ENCODE peak calls at places on chromosomes 1 and 21, in four cellular contexts. Y is NCI-H1092 treated with DMSO at 0.1 percent for 48 hours, I is WERI-Rb-1, D is mammary epithelial cell. K is an unnamed sample.

GRCh38 chr1:48200166-48200900 is 22.2 kb upstream of the SLC5A9 start:
- DNase-seq in D (peak; percentile 55), Y (no peak), I (no peak), K (no peak)

GRCh38 chr1:4144349-4144971 is 244.4 kb upstream of the C1orf174 start:
- DNase-seq in Y (no peak), D (no peak), I (no peak), K (no peak)

GRCh38 chr1:20185834-20186782 is at the start of the genes PLA2G2C and UBXN10:
- DNase-seq in I (peak; percentile 64), D (no peak), Y (peak; percentile 43), K (peak; percentile 52)

GRCh38 chr1:6329851-6330250 is 63.7 kb downstream of the ACOT7 start:
- DNase-seq in D (no peak), Y (peak; percentile 59), I (no peak), K (no peak)

GRCh38 chr1:171329251-171329650 is 15.3 kb downstream of the FMO4 start:
- DNase-seq in I (no peak), D (no peak), Y (no peak), K (no peak)

GRCh38 chr1:47794530-47794929 is 202.7 kb downstream of the TRABD2B start:
- DNase-seq in I (no peak), D (no peak), Y (no peak), K (no peak)

GRCh38 chr1:201310986-201311355 is 27.7 kb downstream of the PKP1 start:
- DNase-seq in D (peak; percentile 99), Y (peak; percentile 95), I (no peak), K (no peak)

GRCh38 chr1:221655766-221656305 is 86.1 kb downstream of the DUSP10 start:
- DNase-seq in Y (no peak), D (no peak), I (no peak), K (no peak)

GRCh38 chr1:233627823-233628222 is 13.9 kb downstream of the KCNK1 start:
- DNase-seq in D (peak; percentile 43), I (no peak), Y (no peak), K (no peak)

GRCh38 chr1:202107321-202107761 is 15.4 kb upstream of the GPR37L1 start:
- DNase-seq in Y (peak; percentile 98), D (peak; percentile 67), I (no peak), K (no peak)

GRCh38 chr21:35294231-35294898 is 245.3 kb upstream of the RUNX1 start:
- DNase-seq in D (peak; percentile 96), Y (peak; percentile 84), I (no peak), K (no peak)

GRCh38 chr1:58460469-58460868 is 86.1 kb downstream of the OMA1 start:
- DNase-seq in D (peak; percentile 23), Y (no peak), I (no peak), K (no peak)

GRCh38 chr1:100995196-100995983 is 30.2 kb downstream of the DPH5 start:
- DNase-seq in D (no peak), I (no peak), Y (no peak), K (peak; percentile 20)

GRCh38 chr1:77779529-77780281 is at the start of gene MIGA1:
- DNase-seq in D (peak; percentile 93), I (peak; percentile 92), Y (peak; percentile 95), K (peak; percentile 78)

GRCh38 chr1:107936498-107937481 is 28.2 kb downstream of the VAV3 start:
- DNase-seq in I (no peak), Y (no peak), D (peak; percentile 97), K (no peak)

GRCh38 chr1:54080598-54081049 is 27.2 kb downstream of the TCEANC2 start:
- DNase-seq in D (no peak), Y (no peak), I (no peak), K (no peak)

GRCh38 chr1:55375617-55376258 is 160.6 kb upstream of the USP24 start:
- DNase-seq in I (peak; percentile 23), Y (peak; percentile 23), D (peak; percentile 4), K (peak; percentile 13)

GRCh38 chr21:14308234-14308633 is 74.7 kb downstream of the HSPA13 start:
- DNase-seq in D (no peak), I (no peak), Y (no peak), K (no peak)

GRCh38 chr1:205532996-205533728 is 28.7 kb downstream of the CDK18 start:
- DNase-seq in D (no peak), I (no peak), Y (no peak), K (no peak)

GRCh38 chr1:233627376-233627775 is 13.5 kb downstream of the KCNK1 start:
- DNase-seq in Y (no peak), D (peak; percentile 22), I (no peak), K (no peak)

GRCh38 chr1:238517710-238518109 is 627.0 kb upstream of the ZP4 start:
- DNase-seq in I (no peak), Y (no peak), D (no peak), K (no peak)

GRCh38 chr1:35049116-35049515 is 17.4 kb upstream of the ZMYM6 start:
- DNase-seq in D (no peak), Y (no peak), I (no peak), K (no peak)

K was measured in naive B cell.